ENCODE peak calls at places on chromosomes 6 and 20, in six cellular contexts. One of them, this sample, is unnamed.

GRCh38 chr6:17987576-17988421 is at the start of gene KIF13A:
- DNase-seq in stomach: peak; percentile 58
- DNase-seq in transverse colon: peak; percentile 65
- DNase-seq in body of pancreas: peak; percentile 72
- DNase-seq in DND-41: no peak
- DNase-seq in ovary: peak; percentile 75
- DNase-seq in this sample: peak; percentile 73

GRCh38 chr6:22308939-22309338 is 12.1 kb upstream of the PRL start:
- DNase-seq in stomach: no peak
- DNase-seq in transverse colon: no peak
- DNase-seq in body of pancreas: no peak
- DNase-seq in DND-41: no peak
- DNase-seq in ovary: no peak
- DNase-seq in this sample: no peak

GRCh38 chr20:58224097-58224496 is 4.4 kb downstream of the ANKRD60 start:
- DNase-seq in stomach: no peak
- DNase-seq in transverse colon: no peak
- DNase-seq in body of pancreas: no peak
- DNase-seq in DND-41: no peak
- DNase-seq in ovary: no peak
- DNase-seq in this sample: no peak

GRCh38 chr6:75458895-75459294 is 34.7 kb downstream of the FILIP1 start:
- DNase-seq in stomach: no peak
- DNase-seq in transverse colon: no peak
- DNase-seq in body of pancreas: peak; percentile 5
- DNase-seq in DND-41: no peak
- DNase-seq in ovary: no peak
- DNase-seq in this sample: no peak

GRCh38 chr6:138004423-138005287 is 102.6 kb downstream of the PERP start:
- DNase-seq in stomach: no peak
- DNase-seq in transverse colon: no peak
- DNase-seq in body of pancreas: no peak
- DNase-seq in DND-41: peak; percentile 50
- DNase-seq in ovary: no peak
- DNase-seq in this sample: peak; percentile 25

GRCh38 chr6:45454008-45454911 is 76.5 kb upstream of the SUPT3H start:
- DNase-seq in stomach: no peak
- DNase-seq in transverse colon: no peak
- DNase-seq in body of pancreas: no peak
- DNase-seq in DND-41: no peak
- DNase-seq in ovary: no peak
- DNase-seq in this sample: no peak

GRCh38 chr20:1876975-1877603 is 18.1 kb upstream of the SIRPA start:
- DNase-seq in stomach: no peak
- DNase-seq in transverse colon: no peak
- DNase-seq in body of pancreas: no peak
- DNase-seq in DND-41: no peak
- DNase-seq in ovary: no peak
- DNase-seq in this sample: no peak

GRCh38 chr20:58870293-58871014 is 17.9 kb downstream of the GNAS start:
- DNase-seq in stomach: peak; percentile 79
- DNase-seq in transverse colon: peak; percentile 75
- DNase-seq in body of pancreas: peak; percentile 79
- DNase-seq in DND-41: peak; percentile 58
- DNase-seq in ovary: peak; percentile 77
- DNase-seq in this sample: peak; percentile 82

GRCh38 chr6:135722182-135722581 is 129.3 kb upstream of the PDE7B start:
- DNase-seq in stomach: no peak
- DNase-seq in transverse colon: no peak
- DNase-seq in body of pancreas: no peak
- DNase-seq in DND-41: no peak
- DNase-seq in ovary: no peak
- DNase-seq in this sample: no peak

GRCh38 chr20:63972312-63973159 is 2.8 kb upstream of the ZNF512B start:
- DNase-seq in stomach: no peak
- DNase-seq in transverse colon: peak; percentile 6
- DNase-seq in body of pancreas: peak; percentile 4
- DNase-seq in DND-41: no peak
- DNase-seq in ovary: peak; percentile 27
- DNase-seq in this sample: no peak

GRCh38 chr6:30213654-30213998 is 420 bp upstream of the TRIM26 start:
- DNase-seq in stomach: no peak
- DNase-seq in transverse colon: no peak
- DNase-seq in body of pancreas: no peak
- DNase-seq in DND-41: no peak
- DNase-seq in ovary: no peak
- DNase-seq in this sample: no peak

GRCh38 chr6:27592107-27592480 is 119.2 kb upstream of the ZNF184 start:
- DNase-seq in stomach: no peak
- DNase-seq in transverse colon: no peak
- DNase-seq in body of pancreas: no peak
- DNase-seq in DND-41: no peak
- DNase-seq in ovary: no peak
- DNase-seq in this sample: no peak

GRCh38 chr6:52108128-52108527 is 20.7 kb upstream of the PKHD1 start:
- DNase-seq in stomach: no peak
- DNase-seq in transverse colon: no peak
- DNase-seq in body of pancreas: no peak
- DNase-seq in DND-41: peak; percentile 20
- DNase-seq in ovary: no peak
- DNase-seq in this sample: no peak

GRCh38 chr6:130744601-130745382 is 82.4 kb upstream of the SMLR1 start:
- DNase-seq in stomach: no peak
- DNase-seq in transverse colon: no peak
- DNase-seq in body of pancreas: no peak
- DNase-seq in DND-41: peak; percentile 53
- DNase-seq in ovary: no peak
- DNase-seq in this sample: no peak

GRCh38 chr20:47586648-47587306 is 85.1 kb downstream of the NCOA3 start:
- DNase-seq in stomach: no peak
- DNase-seq in transverse colon: no peak
- DNase-seq in body of pancreas: no peak
- DNase-seq in DND-41: no peak
- DNase-seq in ovary: no peak
- DNase-seq in this sample: no peak

GRCh38 chr6:71460933-71461332 is 172.3 kb downstream of the OGFRL1 start:
- DNase-seq in stomach: no peak
- DNase-seq in transverse colon: no peak
- DNase-seq in body of pancreas: no peak
- DNase-seq in DND-41: no peak
- DNase-seq in ovary: no peak
- DNase-seq in this sample: no peak

GRCh38 chr20:20217626-20218025 is 150.3 kb upstream of the INSM1 start:
- DNase-seq in stomach: no peak
- DNase-seq in transverse colon: no peak
- DNase-seq in body of pancreas: no peak
- DNase-seq in DND-41: no peak
- DNase-seq in ovary: no peak
- DNase-seq in this sample: no peak

GRCh38 chr20:57391439-57392129 is 388 bp downstream of the RBM38 start:
- DNase-seq in stomach: peak; percentile 31
- DNase-seq in transverse colon: peak; percentile 28
- DNase-seq in body of pancreas: no peak
- DNase-seq in DND-41: no peak
- DNase-seq in ovary: peak; percentile 65
- DNase-seq in this sample: no peak

GRCh38 chr6:158416841-158417759 is 104.8 kb downstream of the TULP4 start:
- DNase-seq in stomach: no peak
- DNase-seq in transverse colon: no peak
- DNase-seq in body of pancreas: no peak
- DNase-seq in DND-41: no peak
- DNase-seq in ovary: no peak
- DNase-seq in this sample: no peak

GRCh38 chr6:141056945-141057635 is 1075.6 kb upstream of the GJE1 start:
- DNase-seq in stomach: no peak
- DNase-seq in transverse colon: no peak
- DNase-seq in body of pancreas: no peak
- DNase-seq in DND-41: no peak
- DNase-seq in ovary: no peak
- DNase-seq in this sample: no peak

GRCh38 chr6:154478021-154478651 is 32.3 kb downstream of the CNKSR3 start:
- DNase-seq in stomach: peak; percentile 42
- DNase-seq in transverse colon: no peak
- DNase-seq in body of pancreas: peak; percentile 45
- DNase-seq in DND-41: no peak
- DNase-seq in ovary: peak; percentile 41
- DNase-seq in this sample: peak; percentile 45

GRCh38 chr20:25397081-25397480 is 6.4 kb upstream of the ABHD12 start:
- DNase-seq in stomach: no peak
- DNase-seq in transverse colon: peak; percentile 53
- DNase-seq in body of pancreas: no peak
- DNase-seq in DND-41: no peak
- DNase-seq in ovary: no peak
- DNase-seq in this sample: no peak

GRCh38 chr6:73746776-73747175 is 50.8 kb downstream of the CD109 start:
- DNase-seq in stomach: no peak
- DNase-seq in transverse colon: no peak
- DNase-seq in body of pancreas: no peak
- DNase-seq in DND-41: no peak
- DNase-seq in ovary: no peak
- DNase-seq in this sample: no peak

GRCh38 chr6:144349690-144350132 is 64.6 kb downstream of the UTRN start:
- DNase-seq in stomach: no peak
- DNase-seq in transverse colon: no peak
- DNase-seq in body of pancreas: no peak
- DNase-seq in DND-41: peak; percentile 63
- DNase-seq in ovary: no peak
- DNase-seq in this sample: no peak

GRCh38 chr20:47487175-47487917 is 14.3 kb upstream of the NCOA3 start:
- DNase-seq in stomach: no peak
- DNase-seq in transverse colon: peak; percentile 33
- DNase-seq in body of pancreas: no peak
- DNase-seq in DND-41: no peak
- DNase-seq in ovary: no peak
- DNase-seq in this sample: no peak

GRCh38 chr20:21982559-21982958 is 277.1 kb downstream of the PAX1 start:
- DNase-seq in stomach: no peak
- DNase-seq in transverse colon: no peak
- DNase-seq in body of pancreas: no peak
- DNase-seq in DND-41: no peak
- DNase-seq in ovary: no peak
- DNase-seq in this sample: no peak

GRCh38 chr20:21981179-21981578 is 275.7 kb downstream of the PAX1 start:
- DNase-seq in stomach: no peak
- DNase-seq in transverse colon: no peak
- DNase-seq in body of pancreas: no peak
- DNase-seq in DND-41: no peak
- DNase-seq in ovary: no peak
- DNase-seq in this sample: no peak

GRCh38 chr20:21981607-21982344 is 276.3 kb downstream of the PAX1 start:
- DNase-seq in stomach: no peak
- DNase-seq in transverse colon: no peak
- DNase-seq in body of pancreas: no peak
- DNase-seq in DND-41: no peak
- DNase-seq in ovary: no peak
- DNase-seq in this sample: no peak
- H3K4me3 ChIP-seq in stomach: no peak overlapping the region
- H3K4me3 ChIP-seq in transverse colon: no peak overlapping the region
- H3K4me3 ChIP-seq in body of pancreas: no peak overlapping the region
- H3K4me3 ChIP-seq in DND-41: no peak overlapping the region
- H3K4me3 ChIP-seq in ovary: no peak overlapping the region
- H3K4me3 ChIP-seq in this sample: no peak overlapping the region

GRCh38 chr6:169918954-169919549 is 167.6 kb downstream of the ERMARD start:
- DNase-seq in stomach: no peak
- DNase-seq in transverse colon: no peak
- DNase-seq in body of pancreas: no peak
- DNase-seq in DND-41: no peak
- DNase-seq in ovary: no peak
- DNase-seq in this sample: no peak
- H3K9me3 ChIP-seq in stomach: no peaks in the 10 kb centered on the region
- H3K9me3 ChIP-seq in transverse colon: no peaks in the 10 kb centered on the region
- H3K9me3 ChIP-seq in body of pancreas: no peaks in the 10 kb centered on the region
- H3K9me3 ChIP-seq in DND-41: peaks cover 4% of the 10 kb centered on the region
- H3K9me3 ChIP-seq in ovary: no peaks in the 10 kb centered on the region
- H3K9me3 ChIP-seq in this sample: no peaks in the 10 kb centered on the region

DNA sequence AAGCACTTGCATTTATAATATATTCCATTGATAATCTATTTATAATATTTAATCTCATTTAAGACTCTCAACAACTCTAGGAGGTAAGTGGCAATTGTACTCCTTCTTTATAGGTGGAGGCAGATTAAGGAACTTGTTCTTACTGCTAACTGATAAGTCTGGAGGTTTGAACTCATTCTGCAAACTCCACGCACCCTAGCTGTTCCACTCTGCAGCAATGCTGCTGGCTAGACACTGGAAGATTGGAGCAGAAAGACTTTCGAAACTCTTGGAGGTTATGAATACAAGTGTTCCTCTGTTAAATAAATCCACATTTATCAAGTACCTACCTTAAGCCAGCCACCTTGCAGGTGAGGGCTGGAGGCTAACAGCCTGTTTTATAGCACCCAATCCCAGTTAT is 838 bp upstream of the HDAC2 start:
- DNase-seq in stomach: no peak
- DNase-seq in transverse colon: no peak
- DNase-seq in body of pancreas: no peak
- DNase-seq in DND-41: peak; percentile 19
- DNase-seq in ovary: no peak
- DNase-seq in this sample: peak; percentile 38
- H3K4me3 ChIP-seq in stomach: peak overlapping the region; percentile 98
- H3K4me3 ChIP-seq in transverse colon: peak overlapping the region; percentile 94
- H3K4me3 ChIP-seq in body of pancreas: peak overlapping the region; percentile 91
- H3K4me3 ChIP-seq in DND-41: peak overlapping the region; percentile 80
- H3K4me3 ChIP-seq in ovary: peak overlapping the region; percentile 77
- H3K4me3 ChIP-seq in this sample: peak overlapping the region; percentile 99

GRCh38 chr6:110493253-110493800 is 16.9 kb upstream of the SLC22A16 start:
- DNase-seq in stomach: no peak
- DNase-seq in transverse colon: no peak
- DNase-seq in body of pancreas: no peak
- DNase-seq in DND-41: no peak
- DNase-seq in ovary: no peak
- DNase-seq in this sample: no peak

GRCh38 chr6:110491299-110491643 is 14.9 kb upstream of the SLC22A16 start:
- DNase-seq in stomach: no peak
- DNase-seq in transverse colon: no peak
- DNase-seq in body of pancreas: no peak
- DNase-seq in DND-41: no peak
- DNase-seq in ovary: no peak
- DNase-seq in this sample: no peak

GRCh38 chr6:110491644-110492317 is 15.4 kb upstream of the SLC22A16 start:
- DNase-seq in stomach: no peak
- DNase-seq in transverse colon: no peak
- DNase-seq in body of pancreas: no peak
- DNase-seq in DND-41: no peak
- DNase-seq in ovary: no peak
- DNase-seq in this sample: no peak

GRCh38 chr6:110492584-110492983 is 16.2 kb upstream of the SLC22A16 start:
- DNase-seq in stomach: no peak
- DNase-seq in transverse colon: no peak
- DNase-seq in body of pancreas: no peak
- DNase-seq in DND-41: no peak
- DNase-seq in ovary: no peak
- DNase-seq in this sample: no peak

DNA sequence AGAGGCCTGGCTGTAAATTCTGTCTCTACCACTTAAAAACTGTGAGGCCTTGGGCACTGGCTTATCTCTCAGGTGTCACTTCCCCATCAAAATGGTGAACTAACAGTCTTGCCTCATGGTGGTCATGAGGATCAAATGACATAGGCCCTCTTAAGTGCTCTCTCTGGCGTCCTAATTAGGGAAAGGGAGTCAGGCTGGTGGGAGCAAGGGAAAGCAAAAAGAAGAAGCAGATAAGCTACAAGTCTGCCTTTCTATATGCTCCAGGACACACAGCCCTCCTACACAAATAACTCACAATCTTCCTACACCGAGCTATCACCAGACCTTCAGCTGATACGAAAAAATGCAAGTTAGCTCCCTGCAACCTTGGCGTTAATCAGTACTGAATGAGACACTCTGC is 19.5 kb upstream of the SLC22A16 start:
- DNase-seq in stomach: no peak
- DNase-seq in transverse colon: no peak
- DNase-seq in body of pancreas: no peak
- DNase-seq in DND-41: no peak
- DNase-seq in ovary: no peak
- DNase-seq in this sample: peak; percentile 43
- H3K9me3 ChIP-seq in stomach: no peaks in the 10 kb centered on the region
- H3K9me3 ChIP-seq in transverse colon: no peaks in the 10 kb centered on the region
- H3K9me3 ChIP-seq in body of pancreas: no peaks in the 10 kb centered on the region
- H3K9me3 ChIP-seq in DND-41: no peaks in the 10 kb centered on the region
- H3K9me3 ChIP-seq in ovary: no peaks in the 10 kb centered on the region
- H3K9me3 ChIP-seq in this sample: no peaks in the 10 kb centered on the region

This sample was measured in testis.